ENCODE peak calls at places on chromosomes 13 and 19, in four cellular contexts. One of them, this sample, is unnamed.
A peak's percentile ranks its signal among the peaks of the same experiment; 100 is the strongest.

GRCh38 chr19:13953021-13953531 is 767 bp downstream of the DCAF15 start:
- DNase-seq in neural crest cell: no peak
- DNase-seq in NCI-H1092: no peak
- DNase-seq in AG10803: peak; percentile 74
- DNase-seq in this sample: no peak

GRCh38 chr19:8001995-8002849 is 3.2 kb downstream of the ELAVL1 start:
- DNase-seq in neural crest cell: peak; percentile 94
- DNase-seq in AG10803: peak; percentile 66
- DNase-seq in NCI-H1092: no peak
- DNase-seq in this sample: peak; percentile 15

GRCh38 chr13:105979586-105979985 is 555.9 kb downstream of the EFNB2 start:
- DNase-seq in neural crest cell: no peak
- DNase-seq in NCI-H1092: no peak
- DNase-seq in AG10803: peak; percentile 13
- DNase-seq in this sample: no peak

GRCh38 chr13:75685239-75685697 is 49.1 kb downstream of the LMO7 start:
- DNase-seq in NCI-H1092: peak; percentile 73
- DNase-seq in neural crest cell: no peak
- DNase-seq in AG10803: peak; percentile 89
- DNase-seq in this sample: no peak

GRCh38 chr19:49635530-49636229 is 4.3 kb downstream of the RRAS start:
- DNase-seq in NCI-H1092: no peak
- DNase-seq in AG10803: peak; percentile 33
- DNase-seq in neural crest cell: no peak
- DNase-seq in this sample: no peak

GRCh38 chr13:31528176-31528575 is 211.2 kb upstream of the RXFP2 start:
- DNase-seq in AG10803: no peak
- DNase-seq in neural crest cell: no peak
- DNase-seq in NCI-H1092: no peak
- DNase-seq in this sample: no peak

GRCh38 chr19:46350029-46350757 is 3.3 kb downstream of the PPP5C start:
- DNase-seq in neural crest cell: no peak
- DNase-seq in NCI-H1092: no peak
- DNase-seq in AG10803: no peak
- DNase-seq in this sample: no peak

GRCh38 chr13:106088094-106088493 is 447.4 kb downstream of the EFNB2 start:
- DNase-seq in NCI-H1092: no peak
- DNase-seq in AG10803: no peak
- DNase-seq in neural crest cell: no peak
- DNase-seq in this sample: no peak

GRCh38 chr19:15324791-15325519 is 7.4 kb downstream of the BRD4 start:
- DNase-seq in neural crest cell: no peak
- DNase-seq in NCI-H1092: no peak
- DNase-seq in AG10803: no peak
- DNase-seq in this sample: no peak

GRCh38 chr19:58353717-58354477 is 605 bp upstream of the A1BG start:
- DNase-seq in neural crest cell: no peak
- DNase-seq in AG10803: no peak
- DNase-seq in NCI-H1092: no peak
- DNase-seq in this sample: no peak

GRCh38 chr19:51691122-51692064 is 1.7 kb upstream of the SPACA6 start:
- DNase-seq in NCI-H1092: no peak
- DNase-seq in neural crest cell: no peak
- DNase-seq in AG10803: peak; percentile 67
- DNase-seq in this sample: no peak

GRCh38 chr13:31706105-31706504 is 33.2 kb upstream of the RXFP2 start:
- DNase-seq in neural crest cell: no peak
- DNase-seq in NCI-H1092: no peak
- DNase-seq in AG10803: no peak
- DNase-seq in this sample: no peak